ENCODE peak calls at places on chromosomes 2 and 18, in ten cellular contexts. O, J, Y, N, W, L, V, E, M and I are unnamed samples.

GRCh38 chr2:8546319-8547283 is 135.3 kb upstream of the ID2 start:
- DNase-seq in E (peak), Y (no peak), J (peak), L (no peak), M (no peak), V (no peak), N (no peak), W (no peak), O (peak), I (peak)

GRCh38 chr2:144431384-144431783 is 88.5 kb downstream of the ZEB2 start:
- DNase-seq in M (no peak), J (no peak), Y (no peak), O (no peak), E (no peak), V (no peak), N (no peak), W (no peak), L (no peak), I (no peak)

GRCh38 chr2:240511351-240512108 is 46.3 kb downstream of the ANKMY1 start:
- DNase-seq in L (no peak), W (peak), N (no peak), Y (no peak), E (no peak), M (no peak), O (no peak), V (peak), J (no peak), I (no peak)

GRCh38 chr2:179724403-179724802 is 137.0 kb downstream of the ZNF385B start:
- DNase-seq in Y (no peak), V (no peak), O (no peak), M (no peak), L (no peak), N (no peak), E (no peak), J (no peak), W (no peak), I (no peak)

GRCh38 chr2:168336786-168337388 is 89.5 kb upstream of the STK39 start:
- DNase-seq in M (no peak), W (peak), N (no peak), J (peak), L (no peak), Y (no peak), O (no peak), V (no peak), E (no peak), I (peak)

GRCh38 chr2:105842555-105842954 is 97.8 kb downstream of the NCK2 start:
- DNase-seq in E (no peak), N (no peak), M (no peak), L (no peak), W (no peak), O (no peak), V (no peak), Y (no peak), J (no peak), I (no peak)

GRCh38 chr2:232276084-232276738 is 102.3 kb upstream of the ALPP start:
- DNase-seq in O (no peak), E (no peak), L (no peak), Y (no peak), J (no peak), V (no peak), N (no peak), M (no peak), W (peak), I (no peak)

GRCh38 chr2:70258532-70258875 is 567 bp downstream of the PCYOX1 start:
- DNase-seq in W (peak), V (peak), N (no peak), Y (no peak), M (peak), J (peak), L (peak), O (peak), E (peak), I (no peak)

GRCh38 chr2:197215988-197216979 is 94.3 kb downstream of the ANKRD44 start:
- DNase-seq in E (no peak), J (no peak), V (no peak), N (no peak), L (peak), Y (no peak), M (peak), O (no peak), W (no peak), I (no peak)

GRCh38 chr2:24972315-24972958 is 682 bp upstream of the DNAJC27 start:
- DNase-seq in V (peak), J (no peak), O (peak), Y (peak), W (no peak), M (peak), E (peak), N (no peak), L (peak), I (no peak)

GRCh38 chr2:41955641-41956040 is 92.2 kb upstream of the PKDCC start:
- DNase-seq in W (no peak), N (no peak), Y (no peak), O (no peak), M (no peak), J (no peak), E (no peak), L (no peak), V (no peak), I (no peak)

GRCh38 chr2:75290600-75291140 is 91.3 kb upstream of the TACR1 start:
- DNase-seq in N (no peak), O (no peak), L (peak), V (no peak), E (no peak), Y (no peak), J (no peak), W (no peak), M (peak), I (no peak)

GRCh38 chr2:72032481-72033041 is 115.1 kb downstream of the CYP26B1 start:
- DNase-seq in V (no peak), E (no peak), J (peak), N (no peak), O (peak), W (no peak), L (no peak), Y (no peak), M (no peak), I (peak)

GRCh38 chr2:15762449-15762848 is 170.8 kb downstream of the DDX1 start:
- DNase-seq in W (no peak), L (no peak), N (no peak), E (no peak), V (no peak), J (no peak), O (no peak), Y (no peak), M (no peak), I (no peak)

GRCh38 chr18:5294618-5295230 is 802 bp downstream of the ZBTB14 start:
- DNase-seq in O (peak), V (peak), M (peak), N (no peak), Y (peak), L (peak), E (peak), W (peak), J (peak), I (no peak)

GRCh38 chr2:221554769-221555510 is 17.2 kb downstream of the EPHA4 start:
- DNase-seq in N (no peak), M (peak), V (no peak), W (no peak), Y (no peak), E (no peak), J (no peak), O (no peak), L (no peak), I (no peak)

GRCh38 chr2:41853427-41854191 is 194.2 kb upstream of the PKDCC start:
- DNase-seq in O (no peak), W (no peak), Y (peak), N (no peak), V (peak), J (no peak), L (peak), M (peak), E (peak), I (no peak)

GRCh38 chr2:6557737-6558136 is 308.0 kb downstream of the CMPK2 start:
- DNase-seq in L (no peak), W (no peak), E (no peak), J (no peak), N (no peak), O (no peak), Y (no peak), M (no peak), V (no peak), I (no peak)

GRCh38 chr2:182761903-182762302 is 45.8 kb downstream of the DNAJC10 start:
- DNase-seq in L (peak), Y (no peak), V (no peak), J (no peak), N (no peak), O (no peak), M (peak), E (peak), W (no peak), I (no peak)

GRCh38 chr2:62663443-62663842 is 42.1 kb upstream of the EHBP1 start:
- DNase-seq in E (peak), V (no peak), O (no peak), J (no peak), Y (no peak), L (peak), M (peak), N (peak), W (no peak), I (no peak)

GRCh38 chr2:58240595-58240937 is 559 bp downstream of the FANCL start:
- DNase-seq in J (no peak), M (peak), O (no peak), Y (peak), E (no peak), L (no peak), W (no peak), N (no peak), V (no peak), I (no peak)

GRCh38 chr2:177393824-177394614 is 1.4 kb downstream of the AGPS start:
- DNase-seq in E (no peak), M (no peak), J (no peak), Y (no peak), V (no peak), L (no peak), N (no peak), O (no peak), W (no peak), I (no peak)

GRCh38 chr18:55234366-55235093 is 275.3 kb upstream of the CCDC68 start:
- DNase-seq in E (peak), M (peak), W (peak), L (peak), O (peak), J (peak), V (peak), N (no peak), Y (peak), I (peak)

GRCh38 chr18:3055201-3055600 is 42.3 kb upstream of the LPIN2 start:
- DNase-seq in M (peak), J (no peak), W (no peak), V (no peak), E (no peak), O (no peak), L (peak), N (no peak), Y (no peak), I (no peak)

GRCh38 chr2:61793389-61793836 is 60.4 kb downstream of the FAM161A start:
- DNase-seq in V (peak), J (peak), N (peak), L (peak), M (peak), O (no peak), E (no peak), W (no peak), Y (peak), I (peak)

GRCh38 chr18:8689431-8689830 is 15.9 kb upstream of the MTCL1 start:
- DNase-seq in E (no peak), N (no peak), L (no peak), Y (no peak), W (no peak), M (no peak), O (no peak), J (no peak), V (no peak), I (no peak)

GRCh38 chr2:189522435-189523151 is 58.0 kb downstream of the SLC40A1 start:
- DNase-seq in V (no peak), M (peak), O (no peak), N (no peak), W (no peak), L (no peak), Y (no peak), E (no peak), J (no peak), I (no peak)

GRCh38 chr2:118495278-118495677 is 352.2 kb downstream of the EN1 start:
- DNase-seq in W (no peak), L (no peak), Y (no peak), V (no peak), J (no peak), N (no peak), O (no peak), E (no peak), M (no peak), I (no peak)

GRCh38 chr2:174595904-174596397 is 1.7 kb downstream of the WIPF1 start:
- DNase-seq in M (no peak), N (no peak), W (no peak), E (no peak), V (no peak), Y (no peak), L (no peak), O (no peak), J (no peak), I (no peak)

GRCh38 chr2:152155209-152155608 is 20.4 kb downstream of the STAM2 start:
- DNase-seq in J (no peak), M (no peak), L (no peak), Y (no peak), W (no peak), V (no peak), N (no peak), E (no peak), O (no peak), I (no peak)
- TF ChIP-seq CTCF in J (no peak), M (no peak), L (no peak), Y (no peak), W (no peak), V (no peak), N (no peak), E (no peak), O (no peak), I (no peak)

GRCh38 chr18:62437520-62438329 is 85.1 kb upstream of the ZCCHC2 start:
- DNase-seq in W (no peak), Y (no peak), J (no peak), L (peak), O (peak), M (peak), N (no peak), V (peak), E (no peak), I (no peak)
- H3K4me3 ChIP-seq in W (no peak), Y (no peak), J (peak), L (peak), O (peak), M (no peak), N (no peak), V (no peak), E (no peak), I (no peak)

GRCh38 chr2:159164457-159164894 is 122.0 kb downstream of the WDSUB1 start:
- DNase-seq in L (no peak), J (no peak), M (no peak), E (no peak), N (no peak), O (no peak), W (no peak), Y (no peak), V (no peak), I (no peak)

GRCh38 chr2:159169187-159169586 is 117.3 kb downstream of the WDSUB1 start:
- DNase-seq in Y (no peak), M (no peak), J (no peak), O (no peak), E (no peak), V (no peak), N (no peak), W (no peak), L (peak), I (no peak)

GRCh38 chr2:159165065-159165464 is 121.4 kb downstream of the WDSUB1 start:
- DNase-seq in N (no peak), E (no peak), J (no peak), L (no peak), Y (no peak), W (no peak), M (no peak), O (no peak), V (no peak), I (no peak)

GRCh38 chr2:159172403-159172802 is 114.1 kb downstream of the WDSUB1 start:
- DNase-seq in M (no peak), Y (no peak), V (no peak), O (no peak), N (no peak), W (no peak), E (no peak), J (no peak), L (no peak), I (no peak)

DNA sequence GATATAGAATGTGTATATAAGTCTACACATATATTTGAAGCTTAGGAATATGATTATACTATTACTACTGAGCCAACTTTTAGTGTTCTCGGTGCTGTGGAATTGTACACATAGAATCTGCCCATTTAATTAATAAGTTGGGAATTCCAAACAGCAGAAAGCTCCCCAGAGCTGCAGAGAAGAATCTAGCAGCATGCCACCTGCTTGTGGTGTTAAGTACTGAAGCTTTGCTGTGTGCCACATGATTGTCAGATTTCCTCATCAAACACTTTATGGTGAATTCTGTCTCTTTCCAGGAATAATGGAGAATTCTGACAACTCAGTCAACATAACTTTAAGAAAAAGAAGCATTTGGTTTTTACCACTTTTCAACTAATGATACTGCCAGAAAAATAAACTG is 117.8 kb downstream of the WDSUB1 start:
- DNase-seq in M (peak), V (no peak), L (peak), J (no peak), N (no peak), O (no peak), W (no peak), E (no peak), Y (peak), I (no peak)
- TF ChIP-seq CTCF in M (peak), V (no peak), L (peak), J (peak), N (peak), O (peak), W (no peak), E (no peak), Y (no peak), I (peak)

DNA sequence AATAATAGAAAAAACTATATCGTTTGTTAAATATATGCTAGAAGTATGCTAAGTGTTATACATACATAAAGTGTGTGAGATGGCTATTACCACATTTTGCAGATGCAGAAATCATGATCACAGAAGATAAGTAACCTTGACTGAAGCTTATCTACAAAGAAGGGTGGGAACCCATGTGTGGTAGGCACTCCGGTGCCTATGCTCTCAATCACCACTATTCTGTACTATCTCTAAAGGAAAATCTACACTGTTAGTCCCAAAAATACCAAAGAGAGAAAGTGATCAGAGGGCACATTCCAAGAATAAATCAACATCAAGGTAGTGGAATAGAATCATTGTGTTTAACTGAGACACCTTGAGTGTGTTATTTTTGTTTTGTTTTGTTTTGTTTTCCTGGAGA is 109.0 kb downstream of the PLA2R1 start:
- DNase-seq in M (no peak), E (no peak), J (no peak), L (no peak), N (no peak), V (no peak), O (no peak), W (no peak), Y (no peak), I (no peak)
- H3K4me3 ChIP-seq in M (no peak), E (no peak), J (no peak), L (no peak), N (no peak), V (no peak), O (no peak), W (no peak), Y (no peak), I (no peak)

GRCh38 chr2:134489732-134490384 is 228.9 kb downstream of the TMEM163 start:
- DNase-seq in L (no peak), J (no peak), M (no peak), N (no peak), O (no peak), E (no peak), Y (no peak), V (no peak), W (no peak), I (no peak)

GRCh38 chr2:134491022-134491421 is 227.8 kb downstream of the TMEM163 start:
- DNase-seq in J (no peak), V (no peak), O (no peak), N (no peak), W (no peak), L (no peak), Y (no peak), E (no peak), M (no peak), I (no peak)

GRCh38 chr2:134490535-134490934 is 228.3 kb downstream of the TMEM163 start:
- DNase-seq in N (no peak), E (no peak), L (no peak), M (no peak), W (no peak), O (no peak), J (no peak), Y (no peak), V (no peak), I (no peak)

GRCh38 chr2:134493797-134494196 is 225.0 kb downstream of the TMEM163 start:
- DNase-seq in E (no peak), N (no peak), W (no peak), Y (no peak), J (no peak), O (no peak), M (no peak), V (no peak), L (no peak), I (no peak)

DNA sequence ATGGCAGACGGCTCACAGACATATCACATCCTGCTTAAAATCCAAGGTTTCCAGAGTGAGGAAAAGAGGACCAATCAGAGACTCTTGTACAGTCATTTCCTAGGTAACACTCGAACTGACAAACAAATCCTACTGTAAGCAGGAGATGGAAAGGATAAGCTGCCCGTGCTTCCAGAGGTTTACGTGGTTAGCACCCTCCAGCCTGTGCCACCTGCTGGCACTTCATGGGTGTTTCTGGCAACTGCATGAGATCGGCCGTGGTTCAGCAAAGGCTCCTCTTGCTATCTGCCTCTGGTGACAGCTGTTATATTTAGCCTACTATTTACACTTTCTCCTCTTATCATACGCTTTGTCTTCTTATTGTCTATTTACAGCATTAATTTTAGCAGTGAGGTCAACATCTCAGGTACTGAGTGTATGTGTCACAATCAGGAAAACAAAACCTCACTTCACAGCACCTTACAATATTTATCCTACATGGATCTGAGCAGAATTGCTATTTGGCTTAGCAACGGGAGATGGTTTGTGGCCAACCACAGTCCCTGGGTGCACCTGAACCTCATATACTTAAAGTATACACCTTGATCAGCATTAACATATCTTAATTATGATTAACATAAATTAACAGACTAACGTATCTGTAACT is 226.9 kb downstream of the TMEM163 start:
- DNase-seq in E (no peak), M (no peak), V (no peak), N (no peak), L (peak), W (no peak), O (no peak), J (no peak), Y (peak), I (no peak)
- TF ChIP-seq CTCF in E (no peak), M (no peak), V (no peak), N (no peak), L (peak), W (no peak), O (no peak), J (peak), Y (peak), I (peak)